ENCODE peak calls at places on chromosomes 13 and 19, in nine cellular contexts. I, N, C, B, V, R, H, F and P are unnamed samples.

GRCh38 chr19:14722127-14722526 is 32.3 kb downstream of the ZNF333 start:
- DNase-seq in I (no peak), R (no peak), N (no peak), V (no peak), B (no peak), F (no peak), C (no peak), H (no peak), P (no peak)

GRCh38 chr13:82292334-82292733 is 1589.9 kb downstream of the SLITRK1 start:
- DNase-seq in I (no peak), H (no peak), F (no peak), C (no peak), R (no peak), B (no peak), N (no peak), V (no peak), P (no peak)

GRCh38 chr13:100483836-100484381 is 104.7 kb downstream of the GGACT start:
- DNase-seq in H (peak), I (no peak), V (no peak), R (no peak), B (no peak), F (no peak), C (no peak), N (no peak), P (no peak)

GRCh38 chr13:67219113-67219512 is 11.0 kb downstream of the PCDH9 start:
- DNase-seq in N (no peak), V (no peak), R (no peak), F (no peak), C (no peak), B (no peak), I (no peak), H (no peak), P (no peak)

GRCh38 chr19:11191273-11191755 is 6.0 kb downstream of the KANK2 start:
- DNase-seq in C (no peak), N (peak), B (peak), I (peak), R (peak), F (peak), H (no peak), V (peak), P (peak)

GRCh38 chr13:112774829-112775565 is 85.2 kb downstream of the ATP11A start:
- DNase-seq in B (no peak), F (no peak), H (no peak), C (no peak), I (no peak), N (no peak), V (no peak), R (no peak), P (no peak)

GRCh38 chr19:17909017-17909732 is 23.6 kb upstream of the CCDC124 start:
- DNase-seq in C (no peak), I (no peak), R (no peak), H (no peak), F (no peak), V (peak), B (no peak), N (no peak), P (no peak)

GRCh38 chr13:98450495-98451167 is 126.3 kb downstream of the STK24 start:
- DNase-seq in V (peak), R (peak), F (no peak), I (no peak), N (no peak), B (peak), H (no peak), C (no peak), P (no peak)

GRCh38 chr19:55257461-55258411 is 1.1 kb downstream of the PPP6R1 start:
- DNase-seq in B (peak), H (peak), C (no peak), I (no peak), F (peak), R (peak), N (no peak), V (peak), P (peak)

GRCh38 chr19:20102097-20102496 is 24.3 kb downstream of the ZNF90 start:
- DNase-seq in R (no peak), F (no peak), B (no peak), V (no peak), N (no peak), I (no peak), H (no peak), C (no peak), P (no peak)

GRCh38 chr19:18428837-18429674 is 8.9 kb downstream of the ISYNA1 start:
- DNase-seq in H (peak), R (peak), V (peak), I (peak), N (peak), F (peak), C (no peak), B (peak), P (peak)

GRCh38 chr13:90201198-90201597 is 1146.3 kb upstream of the MIR17HG start:
- DNase-seq in N (no peak), B (peak), R (peak), V (no peak), C (no peak), F (peak), I (no peak), H (no peak), P (peak)

GRCh38 chr19:48873476-48874308 is 1.5 kb downstream of the PPP1R15A start:
- DNase-seq in V (no peak), B (peak), I (no peak), F (peak), N (no peak), H (no peak), C (no peak), R (peak), P (peak)

GRCh38 chr19:46426506-46427162 is 2.1 kb downstream of the PNMA8C start:
- DNase-seq in I (peak), V (peak), C (no peak), N (peak), B (peak), H (no peak), F (peak), R (peak), P (peak)

GRCh38 chr19:48461982-48462655 is 6.7 kb downstream of the KCNJ14 start:
- DNase-seq in N (no peak), H (no peak), B (no peak), I (no peak), V (peak), C (no peak), F (no peak), R (no peak), P (no peak)

GRCh38 chr19:4347521-4347920 is 4.2 kb downstream of the MPND start:
- DNase-seq in B (no peak), R (no peak), V (no peak), F (no peak), H (no peak), N (no peak), I (no peak), C (no peak), P (no peak)

GRCh38 chr13:80141114-80141849 is 199.6 kb downstream of the SPRY2 start:
- DNase-seq in F (peak), H (no peak), I (peak), V (no peak), N (peak), C (peak), B (peak), R (peak), P (peak)

GRCh38 chr19:18322318-18322758 is 538 bp downstream of the LSM4 start:
- DNase-seq in F (peak), V (peak), I (no peak), C (no peak), H (peak), R (peak), N (peak), B (peak), P (peak)

GRCh38 chr19:15636026-15636425 is 4.7 kb upstream of the CYP4F3 start:
- DNase-seq in C (no peak), N (no peak), I (no peak), V (no peak), B (no peak), H (no peak), F (no peak), R (no peak), P (no peak)

GRCh38 chr13:21834511-21834910 is 163.6 kb downstream of the FGF9 start:
- DNase-seq in H (no peak), I (no peak), B (no peak), N (no peak), R (no peak), C (no peak), V (no peak), F (no peak), P (no peak)

GRCh38 chr13:76667551-76667950 is 218.7 kb downstream of the KCTD12 start:
- DNase-seq in B (peak), H (peak), V (no peak), R (peak), I (no peak), N (no peak), C (peak), F (peak), P (peak)

GRCh38 chr13:30382836-30383525 is 39.3 kb upstream of the UBE2L5 start:
- DNase-seq in I (no peak), R (no peak), V (no peak), C (no peak), B (no peak), H (peak), F (no peak), N (no peak), P (no peak)

GRCh38 chr13:67258482-67258881 is 28.3 kb upstream of the PCDH9 start:
- DNase-seq in C (no peak), N (no peak), H (peak), V (peak), R (no peak), I (no peak), F (no peak), B (no peak), P (peak)

GRCh38 chr19:55441692-55442321 is 1.3 kb downstream of the SHISA7 start:
- DNase-seq in N (no peak), R (no peak), H (no peak), F (no peak), C (no peak), I (no peak), B (no peak), V (peak), P (no peak)

GRCh38 chr13:30112602-30113435 is 194.5 kb downstream of the KATNAL1 start:
- DNase-seq in B (peak), N (peak), R (peak), I (peak), C (peak), F (peak), V (peak), H (peak), P (peak)

GRCh38 chr19:6260912-6261636 is 18.7 kb downstream of the MLLT1 start:
- DNase-seq in H (no peak), N (no peak), R (peak), V (peak), F (peak), C (no peak), B (peak), I (peak), P (peak)

GRCh38 chr19:843180-843835 is 2.5 kb downstream of the PRTN3 start:
- DNase-seq in I (no peak), H (no peak), C (no peak), B (peak), V (peak), R (peak), F (peak), N (peak), P (no peak)
- H3K4me3 ChIP-seq in I (no peak), H (no peak), C (no peak), B (no peak), V (peak), R (no peak), F (no peak), N (peak), P (no peak)

DNA sequence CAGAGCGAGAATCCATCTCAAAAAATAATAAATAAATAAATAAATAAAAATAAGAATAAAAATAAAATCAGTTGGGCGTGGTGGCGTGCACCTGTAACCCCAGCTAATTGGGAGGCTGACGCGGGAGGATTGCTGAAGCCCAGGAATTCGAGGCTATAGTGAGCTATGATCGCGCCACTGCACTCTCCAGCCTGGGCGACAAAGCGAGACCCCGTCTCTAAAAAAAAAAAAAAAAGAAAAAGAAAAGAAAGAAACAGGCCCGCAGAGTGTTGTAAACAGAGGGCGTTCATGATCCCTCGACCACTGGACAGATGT is 5.4 kb downstream of the SERTAD1 start:
- DNase-seq in B (no peak), C (no peak), N (no peak), F (no peak), H (no peak), R (no peak), I (no peak), V (no peak), P (no peak)
- H3K4me3 ChIP-seq in B (no peak), C (peak), N (peak), F (peak), H (peak), R (peak), I (peak), V (peak), P (peak)

DNA sequence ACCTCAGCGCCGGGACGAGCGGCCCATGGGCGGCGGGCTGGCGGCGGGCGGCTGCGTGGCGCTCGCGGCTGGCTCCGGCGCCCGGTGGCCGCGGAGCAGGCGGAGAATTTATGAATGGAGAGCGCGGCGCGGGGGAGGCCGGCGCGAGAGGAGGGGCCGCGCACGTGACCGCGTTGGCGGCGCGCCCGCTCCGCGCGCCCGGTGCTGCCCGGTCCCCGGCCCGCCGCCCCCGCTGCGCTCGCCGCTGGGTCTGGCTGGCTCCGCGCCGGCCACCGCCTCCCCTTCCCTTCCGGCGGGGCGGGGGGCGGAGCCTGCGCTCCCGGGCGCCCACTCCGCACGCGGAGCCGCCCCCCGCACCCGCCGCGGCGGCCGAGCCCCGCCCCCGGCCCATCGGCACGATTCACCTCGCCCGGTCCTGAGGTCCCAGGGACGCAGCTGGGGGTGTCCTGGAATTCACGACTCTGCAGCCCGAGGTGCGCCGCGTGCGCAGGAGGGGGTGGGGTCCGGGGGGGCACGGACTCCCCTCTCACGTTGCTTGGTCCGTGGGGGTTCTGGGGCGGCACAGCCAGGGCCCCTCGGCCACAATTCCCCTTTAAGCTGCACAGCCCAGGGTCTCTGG is at the start of gene CBARP:
- DNase-seq in C (no peak), R (peak), I (peak), V (no peak), B (peak), H (no peak), F (peak), N (peak), P (peak)
- H3K4me3 ChIP-seq in C (peak), R (peak), I (peak), V (peak), B (peak), H (peak), F (peak), N (peak), P (peak)

GRCh38 chr19:35655600-35655999 is 7.5 kb downstream of the COX6B1 start:
- DNase-seq in I (no peak), H (no peak), F (no peak), R (no peak), N (no peak), B (no peak), C (no peak), V (no peak), P (no peak)
- H3K4me3 ChIP-seq in I (no peak), H (no peak), F (no peak), R (no peak), N (no peak), B (no peak), C (no peak), V (no peak), P (no peak)

DNA sequence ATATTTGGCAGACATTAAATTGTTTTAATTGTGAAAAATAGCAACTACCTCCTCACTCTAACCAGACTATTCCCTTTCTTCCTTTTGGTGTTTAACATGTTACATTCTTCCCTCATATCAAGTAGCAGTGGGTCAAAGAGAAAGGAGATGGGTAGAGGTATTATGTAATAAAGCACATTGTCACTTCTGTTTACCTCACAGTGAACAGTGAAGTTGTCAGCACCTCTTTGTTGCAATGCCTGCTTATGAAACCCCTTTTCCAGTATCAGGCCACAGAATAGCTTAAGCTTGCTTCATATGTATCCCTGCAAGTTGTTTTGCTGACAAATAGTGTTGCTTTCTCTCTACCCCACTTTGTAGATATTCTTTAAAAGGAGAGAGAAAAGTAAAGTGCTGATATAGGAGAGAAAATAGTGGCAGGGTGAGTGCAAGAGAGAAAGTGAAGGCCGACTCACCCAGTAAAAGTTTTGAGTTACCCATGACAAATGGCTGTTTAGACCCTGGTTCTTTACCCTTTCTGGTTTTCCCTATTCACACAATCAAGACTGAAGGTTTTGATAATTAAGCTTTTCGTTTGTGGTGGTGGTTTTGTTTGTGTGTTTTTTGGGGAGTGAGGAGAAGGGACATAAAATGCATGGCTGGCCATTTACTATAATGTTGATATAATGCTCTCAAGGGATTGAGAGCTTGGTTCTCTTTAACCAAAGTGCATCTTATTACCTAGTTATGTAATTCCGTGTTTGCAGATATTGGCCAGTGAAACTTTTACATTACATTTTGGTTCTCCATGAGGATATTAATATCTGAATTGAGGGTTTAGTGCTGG is 3.7 kb downstream of the ITM2B start:
- DNase-seq in I (no peak), V (no peak), N (no peak), H (no peak), F (peak), R (peak), C (no peak), B (peak), P (peak)
- H3K4me3 ChIP-seq in I (peak), V (peak), N (peak), H (no peak), F (no peak), R (peak), C (no peak), B (no peak), P (peak)

GRCh38 chr19:12666305-12667048 is at the start of the genes MAN2B1 and WDR83:
- DNase-seq in F (peak), I (peak), B (peak), N (peak), C (no peak), V (peak), R (peak), H (peak), P (peak)

GRCh38 chr19:12668346-12668745 is 1.7 kb downstream of the WDR83 start:
- DNase-seq in B (no peak), V (no peak), H (no peak), R (no peak), I (no peak), F (no peak), C (no peak), N (no peak), P (no peak)

GRCh38 chr19:12668937-12669271 is 2.3 kb downstream of the WDR83 start:
- DNase-seq in C (no peak), I (peak), R (peak), F (peak), V (peak), H (peak), B (peak), N (peak), P (peak)

GRCh38 chr19:12669272-12670158 is 2.9 kb downstream of the WDR83 start:
- DNase-seq in C (no peak), I (peak), F (peak), B (peak), H (peak), N (peak), R (peak), V (peak), P (peak)

DNA sequence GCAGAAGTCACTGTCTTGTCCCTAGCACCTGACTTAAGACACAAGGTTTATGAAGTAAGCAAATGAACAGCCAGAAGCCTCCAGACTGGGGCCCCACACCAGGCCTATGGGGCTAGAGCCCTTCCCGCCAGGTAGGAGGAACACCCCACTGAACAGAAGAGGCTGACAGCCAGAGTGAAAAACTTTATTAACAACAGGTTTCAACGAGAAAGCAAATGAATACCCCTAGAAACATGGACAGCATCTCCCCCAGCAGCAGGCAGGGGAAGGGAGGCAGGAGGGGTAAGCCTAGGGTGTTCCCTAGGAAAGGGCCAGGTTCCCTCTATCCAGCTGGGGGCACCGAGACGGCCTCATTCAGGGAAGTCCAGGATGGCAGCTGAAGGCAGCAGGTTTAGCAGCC is 1.3 kb downstream of the WDR83 start:
- DNase-seq in R (no peak), H (no peak), I (no peak), C (no peak), B (no peak), F (no peak), V (no peak), N (no peak), P (no peak)
- H3K4me3 ChIP-seq in R (peak), H (no peak), I (no peak), C (peak), B (no peak), F (peak), V (no peak), N (peak), P (peak)

GRCh38 chr19:917323-918151 is at the start of gene KISS1R:
- DNase-seq in B (no peak), C (no peak), R (peak), V (peak), I (no peak), N (no peak), F (peak), H (no peak), P (no peak)

GRCh38 chr19:918152-918437 is 962 bp downstream of the KISS1R start:
- DNase-seq in B (no peak), C (no peak), V (no peak), F (no peak), N (no peak), I (no peak), R (no peak), H (no peak), P (no peak)

GRCh38 chr19:918481-919156 is 1.5 kb downstream of the KISS1R start:
- DNase-seq in R (no peak), H (no peak), V (peak), F (no peak), C (no peak), N (no peak), I (no peak), B (no peak), P (no peak)

GRCh38 chr19:919157-920050 is 2.3 kb downstream of the KISS1R start:
- DNase-seq in B (no peak), R (no peak), C (no peak), I (no peak), F (no peak), N (no peak), H (no peak), V (peak), P (no peak)

GRCh38 chr19:916645-917322 is 349 bp upstream of the KISS1R start:
- DNase-seq in V (peak), B (no peak), I (peak), C (no peak), H (no peak), F (no peak), N (no peak), R (no peak), P (no peak)
- H3K4me3 ChIP-seq in V (peak), B (no peak), I (no peak), C (no peak), H (no peak), F (no peak), N (peak), R (no peak), P (no peak)

GRCh38 chr19:54201980-54202379 is 1.3 kb downstream of the RPS9 start:
- DNase-seq in I (no peak), R (no peak), H (no peak), C (no peak), B (no peak), F (no peak), V (no peak), N (no peak), P (peak)

GRCh38 chr19:54204767-54205468 is 4.3 kb downstream of the RPS9 start:
- DNase-seq in F (no peak), B (no peak), R (no peak), I (no peak), V (no peak), H (no peak), N (no peak), C (no peak), P (no peak)

GRCh38 chr19:54201172-54201701 is 579 bp downstream of the RPS9 start:
- DNase-seq in V (no peak), C (no peak), F (no peak), I (no peak), B (no peak), R (no peak), H (no peak), N (peak), P (no peak)

GRCh38 chr19:54206030-54206830 is 5.6 kb downstream of the RPS9 start:
- DNase-seq in H (no peak), N (no peak), R (no peak), I (no peak), C (no peak), F (no peak), B (no peak), V (no peak), P (no peak)

GRCh38 chr19:54203151-54203611 is 2.5 kb downstream of the RPS9 start:
- DNase-seq in V (no peak), B (no peak), N (no peak), C (no peak), F (no peak), H (no peak), I (no peak), R (peak), P (no peak)
- H3K4me3 ChIP-seq in V (peak), B (no peak), N (peak), C (no peak), F (peak), H (peak), I (no peak), R (peak), P (peak)